ENCODE peak calls at places on chromosomes 6 and 20, in four cellular contexts. One of them, this sample, is unnamed.

GRCh38 chr6:5103250-5103649 is 18.1 kb downstream of the PPP1R3G start:
- DNase-seq in GM13976: no peak
- DNase-seq in stimulated activated CD4-positive, alpha-beta T cell treated with anti-CD3 and anti-CD28 coated beads, Interleukin-1b, Interleukin-23, amount 100 ng/mL, for 24 hours: no peak
- DNase-seq in midbrain: no peak
- DNase-seq in this sample: no peak

GRCh38 chr20:49207071-49207470 is 12.1 kb upstream of the DDX27 start:
- DNase-seq in GM13976: peak; percentile 45
- DNase-seq in stimulated activated CD4-positive, alpha-beta T cell treated with anti-CD3 and anti-CD28 coated beads, Interleukin-1b, Interleukin-23, amount 100 ng/mL, for 24 hours: no peak
- DNase-seq in midbrain: no peak
- DNase-seq in this sample: no peak

GRCh38 chr20:54680439-54680838 is 205.0 kb downstream of the DOK5 start:
- DNase-seq in GM13976: no peak
- DNase-seq in stimulated activated CD4-positive, alpha-beta T cell treated with anti-CD3 and anti-CD28 coated beads, Interleukin-1b, Interleukin-23, amount 100 ng/mL, for 24 hours: no peak
- DNase-seq in midbrain: no peak
- DNase-seq in this sample: no peak

GRCh38 chr6:39062014-39062740 is 13.6 kb downstream of the GLP1R start:
- DNase-seq in GM13976: no peak
- DNase-seq in stimulated activated CD4-positive, alpha-beta T cell treated with anti-CD3 and anti-CD28 coated beads, Interleukin-1b, Interleukin-23, amount 100 ng/mL, for 24 hours: no peak
- DNase-seq in midbrain: no peak
- DNase-seq in this sample: no peak

GRCh38 chr20:4956200-4956810 is 45.0 kb downstream of the SLC23A2 start:
- DNase-seq in GM13976: peak; percentile 47
- DNase-seq in stimulated activated CD4-positive, alpha-beta T cell treated with anti-CD3 and anti-CD28 coated beads, Interleukin-1b, Interleukin-23, amount 100 ng/mL, for 24 hours: no peak
- DNase-seq in midbrain: peak; percentile 76
- DNase-seq in this sample: peak; percentile 69

GRCh38 chr6:492178-492577 is 100.6 kb downstream of the IRF4 start:
- DNase-seq in GM13976: no peak
- DNase-seq in stimulated activated CD4-positive, alpha-beta T cell treated with anti-CD3 and anti-CD28 coated beads, Interleukin-1b, Interleukin-23, amount 100 ng/mL, for 24 hours: no peak
- DNase-seq in midbrain: no peak
- DNase-seq in this sample: no peak

GRCh38 chr6:166642646-166643045 is 15.6 kb upstream of the RPS6KA2 start:
- DNase-seq in GM13976: no peak
- DNase-seq in stimulated activated CD4-positive, alpha-beta T cell treated with anti-CD3 and anti-CD28 coated beads, Interleukin-1b, Interleukin-23, amount 100 ng/mL, for 24 hours: no peak
- DNase-seq in midbrain: no peak
- DNase-seq in this sample: no peak

GRCh38 chr20:50141811-50142561 is 11.5 kb downstream of the PEDS1 start:
- DNase-seq in GM13976: no peak
- DNase-seq in stimulated activated CD4-positive, alpha-beta T cell treated with anti-CD3 and anti-CD28 coated beads, Interleukin-1b, Interleukin-23, amount 100 ng/mL, for 24 hours: no peak
- DNase-seq in midbrain: no peak
- DNase-seq in this sample: no peak

GRCh38 chr6:25324076-25324762 is 45.0 kb downstream of the CARMIL1 start:
- DNase-seq in GM13976: no peak
- DNase-seq in stimulated activated CD4-positive, alpha-beta T cell treated with anti-CD3 and anti-CD28 coated beads, Interleukin-1b, Interleukin-23, amount 100 ng/mL, for 24 hours: no peak
- DNase-seq in midbrain: no peak
- DNase-seq in this sample: no peak

GRCh38 chr6:167113047-167113446 is 9.8 kb upstream of the CCR6 start:
- DNase-seq in GM13976: peak; percentile 60
- DNase-seq in stimulated activated CD4-positive, alpha-beta T cell treated with anti-CD3 and anti-CD28 coated beads, Interleukin-1b, Interleukin-23, amount 100 ng/mL, for 24 hours: no peak
- DNase-seq in midbrain: no peak
- DNase-seq in this sample: no peak

GRCh38 chr20:63280929-63281545 is 8.4 kb downstream of the ARFGAP1 start:
- DNase-seq in GM13976: no peak
- DNase-seq in stimulated activated CD4-positive, alpha-beta T cell treated with anti-CD3 and anti-CD28 coated beads, Interleukin-1b, Interleukin-23, amount 100 ng/mL, for 24 hours: no peak
- DNase-seq in midbrain: no peak
- DNase-seq in this sample: no peak

GRCh38 chr6:4114123-4114522 is 21.3 kb downstream of the ECI2 start:
- DNase-seq in GM13976: no peak
- DNase-seq in stimulated activated CD4-positive, alpha-beta T cell treated with anti-CD3 and anti-CD28 coated beads, Interleukin-1b, Interleukin-23, amount 100 ng/mL, for 24 hours: no peak
- DNase-seq in midbrain: no peak
- DNase-seq in this sample: no peak

GRCh38 chr6:124722479-124722878 is 239.8 kb upstream of the RNF217 start:
- DNase-seq in GM13976: no peak
- DNase-seq in stimulated activated CD4-positive, alpha-beta T cell treated with anti-CD3 and anti-CD28 coated beads, Interleukin-1b, Interleukin-23, amount 100 ng/mL, for 24 hours: no peak
- DNase-seq in midbrain: no peak
- DNase-seq in this sample: no peak

GRCh38 chr6:328924-329323 is 36.6 kb downstream of the DUSP22 start:
- DNase-seq in GM13976: no peak
- DNase-seq in stimulated activated CD4-positive, alpha-beta T cell treated with anti-CD3 and anti-CD28 coated beads, Interleukin-1b, Interleukin-23, amount 100 ng/mL, for 24 hours: no peak
- DNase-seq in midbrain: no peak
- DNase-seq in this sample: no peak

GRCh38 chr20:57445298-57445697 is 54.1 kb downstream of the RBM38 start:
- DNase-seq in GM13976: no peak
- DNase-seq in stimulated activated CD4-positive, alpha-beta T cell treated with anti-CD3 and anti-CD28 coated beads, Interleukin-1b, Interleukin-23, amount 100 ng/mL, for 24 hours: no peak
- DNase-seq in midbrain: no peak
- DNase-seq in this sample: no peak

GRCh38 chr6:125224236-125224861 is 70.8 kb downstream of the TPD52L1 start:
- DNase-seq in GM13976: no peak
- DNase-seq in stimulated activated CD4-positive, alpha-beta T cell treated with anti-CD3 and anti-CD28 coated beads, Interleukin-1b, Interleukin-23, amount 100 ng/mL, for 24 hours: no peak
- DNase-seq in midbrain: no peak
- DNase-seq in this sample: no peak

GRCh38 chr6:41036601-41037000 is 2.4 kb downstream of the UNC5CL start:
- DNase-seq in GM13976: no peak
- DNase-seq in stimulated activated CD4-positive, alpha-beta T cell treated with anti-CD3 and anti-CD28 coated beads, Interleukin-1b, Interleukin-23, amount 100 ng/mL, for 24 hours: no peak
- DNase-seq in midbrain: no peak
- DNase-seq in this sample: no peak

GRCh38 chr20:13336308-13337089 is 115.4 kb downstream of the ISM1 start:
- DNase-seq in GM13976: no peak
- DNase-seq in stimulated activated CD4-positive, alpha-beta T cell treated with anti-CD3 and anti-CD28 coated beads, Interleukin-1b, Interleukin-23, amount 100 ng/mL, for 24 hours: no peak
- DNase-seq in midbrain: no peak
- DNase-seq in this sample: no peak

GRCh38 chr6:159852877-159853276 is 37.9 kb upstream of the MAS1 start:
- DNase-seq in GM13976: no peak
- DNase-seq in stimulated activated CD4-positive, alpha-beta T cell treated with anti-CD3 and anti-CD28 coated beads, Interleukin-1b, Interleukin-23, amount 100 ng/mL, for 24 hours: no peak
- DNase-seq in midbrain: no peak
- DNase-seq in this sample: no peak

GRCh38 chr20:49028684-49029083 is 17.4 kb upstream of the CSE1L start:
- DNase-seq in GM13976: no peak
- DNase-seq in stimulated activated CD4-positive, alpha-beta T cell treated with anti-CD3 and anti-CD28 coated beads, Interleukin-1b, Interleukin-23, amount 100 ng/mL, for 24 hours: no peak
- DNase-seq in midbrain: peak; percentile 8
- DNase-seq in this sample: no peak

GRCh38 chr6:79841577-79842381 is 105.6 kb downstream of the ELOVL4 start:
- DNase-seq in GM13976: no peak
- DNase-seq in stimulated activated CD4-positive, alpha-beta T cell treated with anti-CD3 and anti-CD28 coated beads, Interleukin-1b, Interleukin-23, amount 100 ng/mL, for 24 hours: no peak
- DNase-seq in midbrain: no peak
- DNase-seq in this sample: no peak

GRCh38 chr6:134123666-134124208 is 71.3 kb upstream of the SLC2A12 start:
- DNase-seq in GM13976: peak; percentile 49
- DNase-seq in stimulated activated CD4-positive, alpha-beta T cell treated with anti-CD3 and anti-CD28 coated beads, Interleukin-1b, Interleukin-23, amount 100 ng/mL, for 24 hours: no peak
- DNase-seq in midbrain: peak; percentile 36
- DNase-seq in this sample: no peak

GRCh38 chr6:104400844-104401243 is 458.9 kb downstream of the HACE1 start:
- DNase-seq in GM13976: no peak
- DNase-seq in stimulated activated CD4-positive, alpha-beta T cell treated with anti-CD3 and anti-CD28 coated beads, Interleukin-1b, Interleukin-23, amount 100 ng/mL, for 24 hours: no peak
- DNase-seq in midbrain: no peak
- DNase-seq in this sample: no peak

This sample was measured in cerebellum.